ENCODE peak calls at places on chromosomes 16 and 17, in eight cellular contexts. One of them, this sample, is unnamed.

GRCh38 chr16:88686062-88686438 is 257 bp downstream of the SNAI3 start:
- DNase-seq in IMR-90: no peak
- DNase-seq in neural progenitor cell: no peak
- DNase-seq in GM23338: peak; percentile 67
- DNase-seq in OCI-LY7: no peak
- DNase-seq in GM23248: peak; percentile 37
- DNase-seq in mammary epithelial cell: no peak
- DNase-seq in astrocyte: no peak
- DNase-seq in this sample: no peak

GRCh38 chr16:89602273-89602951 is 11.0 kb upstream of the DPEP1 start:
- DNase-seq in IMR-90: peak; percentile 91
- DNase-seq in neural progenitor cell: peak; percentile 88
- DNase-seq in GM23338: peak; percentile 80
- DNase-seq in OCI-LY7: peak; percentile 12
- DNase-seq in GM23248: peak; percentile 96
- DNase-seq in mammary epithelial cell: peak; percentile 86
- DNase-seq in astrocyte: peak; percentile 86
- DNase-seq in this sample: peak; percentile 75

GRCh38 chr17:66526827-66527226 is 224.4 kb downstream of the PRKCA start:
- DNase-seq in IMR-90: no peak
- DNase-seq in neural progenitor cell: no peak
- DNase-seq in GM23338: no peak
- DNase-seq in OCI-LY7: no peak
- DNase-seq in GM23248: no peak
- DNase-seq in mammary epithelial cell: no peak
- DNase-seq in astrocyte: no peak
- DNase-seq in this sample: no peak

GRCh38 chr16:29306201-29306600 is 100.3 kb downstream of the NPIPB11 start:
- DNase-seq in IMR-90: no peak
- DNase-seq in neural progenitor cell: no peak
- DNase-seq in GM23338: no peak
- DNase-seq in OCI-LY7: no peak
- DNase-seq in GM23248: no peak
- DNase-seq in mammary epithelial cell: no peak
- DNase-seq in astrocyte: no peak
- DNase-seq in this sample: no peak

GRCh38 chr16:82184213-82184612 is 14.2 kb upstream of the MPHOSPH6 start:
- DNase-seq in IMR-90: no peak
- DNase-seq in neural progenitor cell: no peak
- DNase-seq in GM23338: no peak
- DNase-seq in OCI-LY7: no peak
- DNase-seq in GM23248: no peak
- DNase-seq in mammary epithelial cell: no peak
- DNase-seq in astrocyte: no peak
- DNase-seq in this sample: no peak

GRCh38 chr17:49574945-49575523 is 637 bp upstream of the NXPH3 start:
- DNase-seq in IMR-90: no peak
- DNase-seq in neural progenitor cell: no peak
- DNase-seq in GM23338: no peak
- DNase-seq in OCI-LY7: no peak
- DNase-seq in GM23248: no peak
- DNase-seq in mammary epithelial cell: no peak
- DNase-seq in astrocyte: no peak
- DNase-seq in this sample: no peak

GRCh38 chr16:82808036-82808435 is 181.3 kb downstream of the CDH13 start:
- DNase-seq in IMR-90: no peak
- DNase-seq in neural progenitor cell: no peak
- DNase-seq in GM23338: no peak
- DNase-seq in OCI-LY7: no peak
- DNase-seq in GM23248: no peak
- DNase-seq in mammary epithelial cell: no peak
- DNase-seq in astrocyte: no peak
- DNase-seq in this sample: no peak

GRCh38 chr16:3490911-3491629 is 4.2 kb downstream of the C16orf90 start:
- DNase-seq in IMR-90: no peak
- DNase-seq in neural progenitor cell: no peak
- DNase-seq in GM23338: peak; percentile 53
- DNase-seq in OCI-LY7: peak; percentile 37
- DNase-seq in GM23248: no peak
- DNase-seq in mammary epithelial cell: no peak
- DNase-seq in astrocyte: no peak
- DNase-seq in this sample: peak; percentile 10

GRCh38 chr17:57943645-57944044 is 11.6 kb downstream of the CUEDC1 start:
- DNase-seq in IMR-90: no peak
- DNase-seq in neural progenitor cell: no peak
- DNase-seq in GM23338: no peak
- DNase-seq in OCI-LY7: no peak
- DNase-seq in GM23248: peak; percentile 35
- DNase-seq in mammary epithelial cell: no peak
- DNase-seq in astrocyte: no peak
- DNase-seq in this sample: no peak

GRCh38 chr17:61484174-61484573 is 32.0 kb downstream of the TBX4 start:
- DNase-seq in IMR-90: no peak
- DNase-seq in neural progenitor cell: no peak
- DNase-seq in GM23338: no peak
- DNase-seq in OCI-LY7: no peak
- DNase-seq in GM23248: no peak
- DNase-seq in mammary epithelial cell: no peak
- DNase-seq in astrocyte: no peak
- DNase-seq in this sample: no peak

GRCh38 chr16:72256398-72257048 is 84.6 kb upstream of the PMFBP1 start:
- DNase-seq in IMR-90: peak; percentile 73
- DNase-seq in neural progenitor cell: no peak
- DNase-seq in GM23338: no peak
- DNase-seq in OCI-LY7: no peak
- DNase-seq in GM23248: peak; percentile 95
- DNase-seq in mammary epithelial cell: peak; percentile 51
- DNase-seq in astrocyte: peak; percentile 79
- DNase-seq in this sample: no peak

GRCh38 chr16:67959930-67960329 is 8.5 kb downstream of the SLC12A4 start:
- DNase-seq in IMR-90: no peak
- DNase-seq in neural progenitor cell: no peak
- DNase-seq in GM23338: no peak
- DNase-seq in OCI-LY7: no peak
- DNase-seq in GM23248: peak; percentile 39
- DNase-seq in mammary epithelial cell: no peak
- DNase-seq in astrocyte: no peak
- DNase-seq in this sample: no peak

GRCh38 chr16:81654346-81654745 is 124.7 kb upstream of the PLCG2 start:
- DNase-seq in IMR-90: peak; percentile 34
- DNase-seq in neural progenitor cell: no peak
- DNase-seq in GM23338: no peak
- DNase-seq in OCI-LY7: no peak
- DNase-seq in GM23248: peak; percentile 63
- DNase-seq in mammary epithelial cell: no peak
- DNase-seq in astrocyte: no peak
- DNase-seq in this sample: no peak

GRCh38 chr17:43368740-43369506 is 29.9 kb upstream of the ARL4D start:
- DNase-seq in IMR-90: peak; percentile 70
- DNase-seq in neural progenitor cell: peak; percentile 83
- DNase-seq in GM23338: peak; percentile 94
- DNase-seq in OCI-LY7: peak; percentile 39
- DNase-seq in GM23248: peak; percentile 90
- DNase-seq in mammary epithelial cell: peak; percentile 75
- DNase-seq in astrocyte: peak; percentile 70
- DNase-seq in this sample: peak; percentile 77

GRCh38 chr16:30786115-30786935 is 680 bp downstream of the ZNF629 start:
- DNase-seq in IMR-90: peak; percentile 62
- DNase-seq in neural progenitor cell: peak; percentile 71
- DNase-seq in GM23338: peak; percentile 72
- DNase-seq in OCI-LY7: no peak
- DNase-seq in GM23248: peak; percentile 95
- DNase-seq in mammary epithelial cell: peak; percentile 57
- DNase-seq in astrocyte: peak; percentile 45
- DNase-seq in this sample: peak; percentile 52

GRCh38 chr17:82320956-82321927 is 3.8 kb upstream of the CD7 start:
- DNase-seq in IMR-90: no peak
- DNase-seq in neural progenitor cell: peak; percentile 63
- DNase-seq in GM23338: peak; percentile 74
- DNase-seq in OCI-LY7: peak; percentile 58
- DNase-seq in GM23248: peak; percentile 36
- DNase-seq in mammary epithelial cell: no peak
- DNase-seq in astrocyte: no peak
- DNase-seq in this sample: no peak

GRCh38 chr17:39080416-39081179 is 70.8 kb downstream of the PLXDC1 start:
- DNase-seq in IMR-90: peak; percentile 52
- DNase-seq in neural progenitor cell: peak; percentile 50
- DNase-seq in GM23338: no peak
- DNase-seq in OCI-LY7: no peak
- DNase-seq in GM23248: peak; percentile 86
- DNase-seq in mammary epithelial cell: no peak
- DNase-seq in astrocyte: peak; percentile 47
- DNase-seq in this sample: no peak

GRCh38 chr17:45640141-45640850 is 143.8 kb upstream of the CRHR1 start:
- DNase-seq in IMR-90: peak; percentile 76
- DNase-seq in neural progenitor cell: peak; percentile 89
- DNase-seq in GM23338: peak; percentile 93
- DNase-seq in OCI-LY7: peak; percentile 75
- DNase-seq in GM23248: peak; percentile 78
- DNase-seq in mammary epithelial cell: peak; percentile 39
- DNase-seq in astrocyte: peak; percentile 43
- DNase-seq in this sample: peak; percentile 75

DNA sequence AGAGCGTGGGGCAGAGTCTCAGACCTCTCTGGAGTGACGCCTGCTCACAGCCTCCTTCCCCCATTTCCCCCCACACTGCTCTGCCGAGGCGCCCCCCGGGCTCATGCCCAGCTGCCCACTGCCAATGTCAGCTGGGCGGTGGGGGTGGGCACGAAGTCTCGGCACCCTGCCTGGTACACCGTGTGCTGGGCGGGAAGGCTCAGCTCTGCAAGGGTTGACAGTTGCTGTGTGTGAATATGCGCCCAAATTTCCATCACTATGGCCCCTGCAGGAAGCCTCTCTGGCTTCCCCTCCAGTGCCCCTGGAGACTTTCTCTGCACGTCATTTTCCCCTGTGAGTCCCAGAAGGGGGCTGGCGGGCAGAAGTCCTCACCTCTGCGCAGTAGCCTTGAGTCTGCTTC is 11.6 kb upstream of the CAMKK1 start:
- DNase-seq in IMR-90: no peak
- DNase-seq in neural progenitor cell: no peak
- DNase-seq in GM23338: peak; percentile 61
- DNase-seq in OCI-LY7: no peak
- DNase-seq in GM23248: no peak
- DNase-seq in mammary epithelial cell: no peak
- DNase-seq in astrocyte: no peak
- DNase-seq in this sample: no peak
- H2AFZ ChIP-seq in IMR-90: no peak overlapping the region
- H2AFZ ChIP-seq in neural progenitor cell: no peak overlapping the region
- H2AFZ ChIP-seq in GM23338: peak overlapping the region; percentile 81
- H2AFZ ChIP-seq in OCI-LY7: no peak overlapping the region
- H2AFZ ChIP-seq in GM23248: no peak overlapping the region
- H2AFZ ChIP-seq in mammary epithelial cell: no peak overlapping the region
- H2AFZ ChIP-seq in astrocyte: no peak overlapping the region
- H2AFZ ChIP-seq in this sample: no peak overlapping the region

GRCh38 chr17:77958716-77959215 is 263 bp downstream of the TNRC6C start:
- DNase-seq in IMR-90: no peak
- DNase-seq in neural progenitor cell: no peak
- DNase-seq in GM23338: no peak
- DNase-seq in OCI-LY7: peak; percentile 42
- DNase-seq in GM23248: no peak
- DNase-seq in mammary epithelial cell: no peak
- DNase-seq in astrocyte: no peak
- DNase-seq in this sample: no peak

GRCh38 chr17:77957869-77958715 is at the start of gene TNRC6C:
- DNase-seq in IMR-90: peak; percentile 99
- DNase-seq in neural progenitor cell: peak; percentile 100
- DNase-seq in GM23338: peak; percentile 100
- DNase-seq in OCI-LY7: peak; percentile 100
- DNase-seq in GM23248: peak; percentile 100
- DNase-seq in mammary epithelial cell: peak; percentile 97
- DNase-seq in astrocyte: peak; percentile 97
- DNase-seq in this sample: peak; percentile 98

GRCh38 chr17:77959216-77959925 is 868 bp downstream of the TNRC6C start:
- DNase-seq in IMR-90: peak; percentile 19
- DNase-seq in neural progenitor cell: peak; percentile 63
- DNase-seq in GM23338: peak; percentile 44
- DNase-seq in OCI-LY7: peak; percentile 57
- DNase-seq in GM23248: peak; percentile 49
- DNase-seq in mammary epithelial cell: peak; percentile 19
- DNase-seq in astrocyte: no peak
- DNase-seq in this sample: no peak

GRCh38 chr17:77961741-77962140 is 3.2 kb downstream of the TNRC6C start:
- DNase-seq in IMR-90: peak; percentile 16
- DNase-seq in neural progenitor cell: no peak
- DNase-seq in GM23338: no peak
- DNase-seq in OCI-LY7: no peak
- DNase-seq in GM23248: no peak
- DNase-seq in mammary epithelial cell: no peak
- DNase-seq in astrocyte: no peak
- DNase-seq in this sample: no peak

GRCh38 chr17:77959926-77960521 is 1.5 kb downstream of the TNRC6C start:
- DNase-seq in IMR-90: peak; percentile 60
- DNase-seq in neural progenitor cell: peak; percentile 53
- DNase-seq in GM23338: peak; percentile 60
- DNase-seq in OCI-LY7: peak; percentile 35
- DNase-seq in GM23248: no peak
- DNase-seq in mammary epithelial cell: no peak
- DNase-seq in astrocyte: peak; percentile 59
- DNase-seq in this sample: peak; percentile 67
- H2AFZ ChIP-seq in IMR-90: peak overlapping the region; percentile 94
- H2AFZ ChIP-seq in neural progenitor cell: no peak overlapping the region
- H2AFZ ChIP-seq in GM23338: no peak overlapping the region
- H2AFZ ChIP-seq in OCI-LY7: no peak overlapping the region
- H2AFZ ChIP-seq in GM23248: peak overlapping the region; percentile 66
- H2AFZ ChIP-seq in mammary epithelial cell: peak overlapping the region; percentile 72
- H2AFZ ChIP-seq in astrocyte: peak overlapping the region; percentile 3
- H2AFZ ChIP-seq in this sample: peak overlapping the region; percentile 23

GRCh38 chr16:86563489-86564345 is 2.9 kb upstream of the FOXC2 start:
- DNase-seq in IMR-90: peak; percentile 89
- DNase-seq in neural progenitor cell: peak; percentile 95
- DNase-seq in GM23338: peak; percentile 96
- DNase-seq in OCI-LY7: peak; percentile 90
- DNase-seq in GM23248: peak; percentile 93
- DNase-seq in mammary epithelial cell: peak; percentile 81
- DNase-seq in astrocyte: peak; percentile 62
- DNase-seq in this sample: peak; percentile 92
- H2AFZ ChIP-seq in IMR-90: peak overlapping the region; percentile 66
- H2AFZ ChIP-seq in neural progenitor cell: peak overlapping the region; percentile 87
- H2AFZ ChIP-seq in GM23338: peak overlapping the region; percentile 80
- H2AFZ ChIP-seq in OCI-LY7: peak overlapping the region; percentile 91
- H2AFZ ChIP-seq in GM23248: peak overlapping the region; percentile 86
- H2AFZ ChIP-seq in mammary epithelial cell: peak overlapping the region; percentile 86
- H2AFZ ChIP-seq in astrocyte: peak overlapping the region; percentile 60
- H2AFZ ChIP-seq in this sample: peak overlapping the region; percentile 93

GRCh38 chr17:40407460-40407859 is 10.2 kb downstream of the TOP2A start:
- DNase-seq in IMR-90: no peak
- DNase-seq in neural progenitor cell: no peak
- DNase-seq in GM23338: no peak
- DNase-seq in OCI-LY7: no peak
- DNase-seq in GM23248: no peak
- DNase-seq in mammary epithelial cell: no peak
- DNase-seq in astrocyte: no peak
- DNase-seq in this sample: no peak

GRCh38 chr17:40402668-40403067 is 15.0 kb downstream of the TOP2A start:
- DNase-seq in IMR-90: no peak
- DNase-seq in neural progenitor cell: no peak
- DNase-seq in GM23338: no peak
- DNase-seq in OCI-LY7: no peak
- DNase-seq in GM23248: no peak
- DNase-seq in mammary epithelial cell: no peak
- DNase-seq in astrocyte: no peak
- DNase-seq in this sample: no peak

GRCh38 chr17:40399185-40399584 is 18.5 kb downstream of the TOP2A start:
- DNase-seq in IMR-90: peak; percentile 74
- DNase-seq in neural progenitor cell: peak; percentile 72
- DNase-seq in GM23338: peak; percentile 73
- DNase-seq in OCI-LY7: peak; percentile 66
- DNase-seq in GM23248: peak; percentile 76
- DNase-seq in mammary epithelial cell: no peak
- DNase-seq in astrocyte: peak; percentile 40
- DNase-seq in this sample: no peak

GRCh38 chr17:40404003-40404402 is 13.7 kb downstream of the TOP2A start:
- DNase-seq in IMR-90: no peak
- DNase-seq in neural progenitor cell: no peak
- DNase-seq in GM23338: no peak
- DNase-seq in OCI-LY7: no peak
- DNase-seq in GM23248: no peak
- DNase-seq in mammary epithelial cell: no peak
- DNase-seq in astrocyte: no peak
- DNase-seq in this sample: no peak
- H2AFZ ChIP-seq in IMR-90: no peak overlapping the region
- H2AFZ ChIP-seq in neural progenitor cell: no peak overlapping the region
- H2AFZ ChIP-seq in GM23338: no peak overlapping the region
- H2AFZ ChIP-seq in OCI-LY7: no peak overlapping the region
- H2AFZ ChIP-seq in GM23248: peak overlapping the region; percentile 44
- H2AFZ ChIP-seq in mammary epithelial cell: no peak overlapping the region
- H2AFZ ChIP-seq in astrocyte: no peak overlapping the region
- H2AFZ ChIP-seq in this sample: no peak overlapping the region

This sample was measured in endothelial cell of umbilical vein.